ENCODE peak calls at places on chromosomes 6 and 20, in five cellular contexts. K is T-helper 9 cell, Y is PC-3, I is KG1, Q is heart right ventricle. F is an unnamed sample.

GRCh38 chr6:41247288-41247865 is 19.2 kb downstream of the TREML4 start:
- DNase-seq in K (no peak), Y (no peak), I (no peak), Q (no peak), F (no peak)

GRCh38 chr20:14919473-14920157 is 582.2 kb upstream of the FLRT3 start:
- DNase-seq in K (no peak), Y (peak), I (no peak), Q (no peak), F (no peak)

GRCh38 chr6:80145509-80145908 is 39.0 kb downstream of the BCKDHB start:
- DNase-seq in K (no peak), Y (no peak), I (no peak), Q (no peak), F (no peak)

GRCh38 chr6:335572-335971 is 43.3 kb downstream of the DUSP22 start:
- DNase-seq in K (no peak), Y (no peak), I (no peak), Q (no peak), F (no peak)

GRCh38 chr6:170046786-170047626 is 243.9 kb downstream of the DLL1 start:
- DNase-seq in K (no peak), Y (no peak), I (no peak), Q (no peak), F (no peak)

GRCh38 chr6:155341130-155341828 is 27.0 kb upstream of the TFB1M start:
- DNase-seq in K (no peak), Y (peak), I (no peak), Q (no peak), F (no peak)

GRCh38 chr6:155126727-155127439 is 131.8 kb downstream of the TIAM2 start:
- DNase-seq in K (no peak), Y (peak), I (no peak), Q (no peak), F (no peak)

GRCh38 chr6:2245954-2246863 is 804 bp upstream of the GMDS start:
- DNase-seq in K (peak), Y (peak), I (no peak), Q (peak), F (peak)

GRCh38 chr20:17681741-17682102 is 320 bp downstream of the RRBP1 start:
- DNase-seq in K (no peak), Y (no peak), I (no peak), Q (no peak), F (no peak)

GRCh38 chr6:39707962-39708683 is 17.1 kb downstream of the KIF6 start:
- DNase-seq in K (no peak), Y (no peak), I (no peak), Q (no peak), F (no peak)

GRCh38 chr6:14965340-14966102 is 280.3 kb upstream of the JARID2 start:
- DNase-seq in K (no peak), Y (no peak), I (no peak), Q (no peak), F (no peak)

GRCh38 chr20:52242237-52243230 is 51.0 kb upstream of the ZFP64 start:
- DNase-seq in K (no peak), Y (peak), I (peak), Q (no peak), F (no peak)

F was measured in ovary.